ENCODE peak calls at places on chromosomes 6 and 20, in nine cellular contexts. Z is stimulated activated CD4-positive, alpha-beta T cell treated with anti-CD3 and anti-CD28 coated beads, Interleukin-2, amount 100 ng/mL, for 48 hours; H is NCI-H1092; J is mesenteric fat pad; K is sciatic nerve; X is effector CD4-positive, alpha-beta T cell; V is ACHN; E is mucosa of descending colon; D is central memory CD8-positive, alpha-beta T cell. S is an unnamed sample.

GRCh38 chr20:63059684-63060056 is 52.9 kb upstream of the BHLHE23 start:
- DNase-seq in Z (no peak), E (no peak), K (no peak), H (no peak), J (peak), X (no peak), D (no peak), V (no peak), S (no peak)

GRCh38 chr6:161963181-161963580 is 689.3 kb upstream of the AGPAT4 start:
- DNase-seq in Z (no peak), H (no peak), V (no peak), K (no peak), E (no peak), J (no peak), D (no peak), X (no peak), S (no peak)

GRCh38 chr6:73079611-73079955 is 145.7 kb downstream of the KHDC1L start:
- DNase-seq in J (no peak), E (no peak), H (no peak), V (peak), K (no peak), X (no peak), D (no peak), Z (no peak), S (no peak)

GRCh38 chr6:16494781-16495180 is 256.4 kb downstream of the GMPR start:
- DNase-seq in J (no peak), H (no peak), E (no peak), K (no peak), Z (no peak), X (no peak), D (no peak), V (no peak), S (no peak)

GRCh38 chr6:84897874-84898635 is 133.7 kb upstream of the TBX18 start:
- DNase-seq in D (no peak), E (no peak), V (peak), H (no peak), X (no peak), J (no peak), Z (no peak), K (no peak), S (peak)

GRCh38 chr6:124076336-124077048 is 272.8 kb downstream of the NKAIN2 start:
- DNase-seq in J (no peak), D (no peak), K (no peak), X (no peak), E (no peak), Z (no peak), H (peak), V (no peak), S (no peak)

GRCh38 chr20:51446230-51446629 is 96.3 kb downstream of the NFATC2 start:
- DNase-seq in E (no peak), X (no peak), K (no peak), H (no peak), Z (no peak), J (no peak), D (no peak), V (no peak), S (no peak)

GRCh38 chr20:47391276-47392010 is 34.9 kb upstream of the ZMYND8 start:
- DNase-seq in X (no peak), J (no peak), H (no peak), Z (no peak), D (no peak), V (no peak), K (no peak), E (no peak), S (no peak)

GRCh38 chr6:132764370-132764769 is 6.7 kb upstream of the VNN2 start:
- DNase-seq in J (no peak), X (no peak), K (no peak), V (peak), H (no peak), D (no peak), Z (no peak), E (no peak), S (peak)

GRCh38 chr6:140480852-140481251 is 1106.4 kb upstream of the CITED2 start:
- DNase-seq in D (no peak), J (no peak), Z (no peak), H (no peak), X (no peak), E (no peak), K (no peak), V (no peak), S (no peak)

GRCh38 chr20:50116368-50116999 is 3.5 kb upstream of the UBE2V1 start:
- DNase-seq in H (no peak), E (no peak), V (no peak), J (no peak), X (no peak), D (no peak), Z (no peak), K (no peak), S (no peak)

GRCh38 chr6:127690092-127690491 is 113.1 kb downstream of the C6orf58 start:
- DNase-seq in D (no peak), Z (no peak), J (no peak), H (no peak), X (no peak), E (no peak), K (no peak), V (peak), S (peak)

GRCh38 chr20:47574616-47575401 is 73.1 kb downstream of the NCOA3 start:
- DNase-seq in H (peak), D (no peak), X (no peak), J (no peak), K (no peak), E (no peak), Z (no peak), V (peak), S (no peak)